ENCODE peak calls at places on chromosome 10, in nine cellular contexts. One of them, this sample, is unnamed.

GRCh38 chr10:28730031-28730778 is 52.9 kb downstream of the BAMBI start:
- DNase-seq in sigmoid colon: no peak
- DNase-seq in A549: no peak
- DNase-seq in transverse colon: no peak
- DNase-seq in ovary: no peak
- DNase-seq in upper lobe of left lung: no peak
- DNase-seq in stomach: no peak
- DNase-seq in SK-N-SH: no peak
- DNase-seq in HepG2: no peak
- DNase-seq in this sample: no peak

GRCh38 chr10:117736655-117737054 is 194.1 kb downstream of the EMX2 start:
- DNase-seq in sigmoid colon: no peak
- DNase-seq in A549: peak
- DNase-seq in transverse colon: no peak
- DNase-seq in ovary: no peak
- DNase-seq in upper lobe of left lung: no peak
- DNase-seq in stomach: no peak
- DNase-seq in SK-N-SH: no peak
- DNase-seq in HepG2: peak
- DNase-seq in this sample: no peak

GRCh38 chr10:87531908-87532622 is 27.4 kb downstream of the MINPP1 start:
- DNase-seq in sigmoid colon: peak
- DNase-seq in A549: no peak
- DNase-seq in transverse colon: no peak
- DNase-seq in ovary: no peak
- DNase-seq in upper lobe of left lung: no peak
- DNase-seq in stomach: no peak
- DNase-seq in SK-N-SH: no peak
- DNase-seq in HepG2: no peak
- DNase-seq in this sample: no peak

GRCh38 chr10:91745086-91745831 is 53.0 kb upstream of the TNKS2 start:
- DNase-seq in sigmoid colon: no peak
- DNase-seq in A549: peak
- DNase-seq in transverse colon: no peak
- DNase-seq in ovary: no peak
- DNase-seq in upper lobe of left lung: no peak
- DNase-seq in stomach: peak
- DNase-seq in SK-N-SH: no peak
- DNase-seq in HepG2: peak
- DNase-seq in this sample: no peak

GRCh38 chr10:8059191-8059936 is 4.9 kb downstream of the GATA3 start:
- DNase-seq in sigmoid colon: no peak
- DNase-seq in A549: no peak
- DNase-seq in transverse colon: no peak
- DNase-seq in ovary: no peak
- DNase-seq in upper lobe of left lung: no peak
- DNase-seq in stomach: no peak
- DNase-seq in SK-N-SH: no peak
- DNase-seq in HepG2: no peak
- DNase-seq in this sample: no peak

GRCh38 chr10:49700997-49701396 is 21.5 kb downstream of the C10orf53 start:
- DNase-seq in sigmoid colon: no peak
- DNase-seq in A549: no peak
- DNase-seq in transverse colon: no peak
- DNase-seq in ovary: no peak
- DNase-seq in upper lobe of left lung: no peak
- DNase-seq in stomach: no peak
- DNase-seq in SK-N-SH: no peak
- DNase-seq in HepG2: no peak
- DNase-seq in this sample: no peak

GRCh38 chr10:63700209-63700934 is 179.2 kb downstream of the REEP3 start:
- DNase-seq in sigmoid colon: no peak
- DNase-seq in A549: peak
- DNase-seq in transverse colon: no peak
- DNase-seq in ovary: no peak
- DNase-seq in upper lobe of left lung: no peak
- DNase-seq in stomach: no peak
- DNase-seq in SK-N-SH: no peak
- DNase-seq in HepG2: no peak
- DNase-seq in this sample: no peak

GRCh38 chr10:69744971-69745370 is 56.7 kb upstream of the COL13A1 start:
- DNase-seq in sigmoid colon: no peak
- DNase-seq in A549: no peak
- DNase-seq in transverse colon: no peak
- DNase-seq in ovary: no peak
- DNase-seq in upper lobe of left lung: no peak
- DNase-seq in stomach: no peak
- DNase-seq in SK-N-SH: no peak
- DNase-seq in HepG2: no peak
- DNase-seq in this sample: no peak

GRCh38 chr10:114491933-114492332 is 87.6 kb upstream of the AFAP1L2 start:
- DNase-seq in sigmoid colon: no peak
- DNase-seq in A549: no peak
- DNase-seq in transverse colon: no peak
- DNase-seq in ovary: peak
- DNase-seq in upper lobe of left lung: no peak
- DNase-seq in stomach: no peak
- DNase-seq in SK-N-SH: no peak
- DNase-seq in HepG2: no peak
- DNase-seq in this sample: no peak

GRCh38 chr10:114306116-114306973 is 67.3 kb downstream of the VWA2 start:
- DNase-seq in sigmoid colon: peak
- DNase-seq in A549: peak
- DNase-seq in transverse colon: no peak
- DNase-seq in ovary: no peak
- DNase-seq in upper lobe of left lung: no peak
- DNase-seq in stomach: no peak
- DNase-seq in SK-N-SH: no peak
- DNase-seq in HepG2: no peak
- DNase-seq in this sample: no peak

GRCh38 chr10:36779238-36779846 is 346.1 kb upstream of the ANKRD30A start:
- DNase-seq in sigmoid colon: no peak
- DNase-seq in A549: peak
- DNase-seq in transverse colon: peak
- DNase-seq in ovary: no peak
- DNase-seq in upper lobe of left lung: no peak
- DNase-seq in stomach: no peak
- DNase-seq in SK-N-SH: peak
- DNase-seq in HepG2: peak
- DNase-seq in this sample: no peak

GRCh38 chr10:110447886-110448285 is 49.8 kb upstream of the DUSP5 start:
- DNase-seq in sigmoid colon: peak
- DNase-seq in A549: no peak
- DNase-seq in transverse colon: no peak
- DNase-seq in ovary: no peak
- DNase-seq in upper lobe of left lung: no peak
- DNase-seq in stomach: no peak
- DNase-seq in SK-N-SH: no peak
- DNase-seq in HepG2: no peak
- DNase-seq in this sample: no peak

DNA sequence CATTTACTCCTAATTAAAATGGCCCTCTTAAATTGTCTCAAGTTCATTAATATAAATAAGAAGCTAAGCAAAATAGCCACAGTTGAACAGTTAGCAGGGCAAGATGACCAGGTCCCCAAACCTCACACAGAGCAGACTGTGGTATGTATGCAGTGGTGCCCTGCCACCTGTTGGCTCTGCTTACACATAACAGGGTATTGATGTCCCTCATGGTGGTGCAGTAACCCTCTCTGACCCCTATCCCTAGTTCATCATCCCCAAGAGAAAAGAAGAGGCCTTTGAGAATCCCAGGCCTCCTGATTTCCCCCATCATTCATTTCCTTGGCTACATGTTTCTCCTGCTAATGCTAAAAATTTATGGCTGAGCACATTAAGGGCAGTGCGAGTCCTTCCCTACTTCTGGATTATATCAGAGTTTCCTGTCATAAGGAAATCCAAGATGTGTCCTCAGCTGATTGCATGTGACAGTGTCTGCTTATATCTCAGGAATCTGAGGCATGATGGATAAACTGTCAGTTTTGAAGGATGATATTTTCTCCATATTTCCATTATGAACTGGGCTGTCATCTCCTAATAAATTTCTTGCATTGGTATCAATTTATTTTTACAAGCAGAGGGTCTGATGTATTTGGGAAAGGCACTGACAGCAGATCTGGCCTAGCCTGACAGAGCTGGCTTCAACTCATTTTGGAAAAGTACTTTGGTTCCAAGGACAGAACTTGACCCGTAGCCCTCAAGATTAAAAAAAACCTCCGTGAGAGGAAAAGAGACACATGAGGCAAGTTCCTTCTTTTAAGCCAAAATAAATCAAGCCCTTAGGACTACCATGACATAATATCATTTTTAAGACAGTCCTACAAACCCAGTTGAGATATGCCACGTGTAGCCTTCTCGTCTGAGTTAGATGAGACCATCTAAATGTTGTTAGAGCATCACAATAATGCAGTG is 880.6 kb downstream of the LRMDA start:
- DNase-seq in sigmoid colon: no peak
- DNase-seq in A549: peak
- DNase-seq in transverse colon: no peak
- DNase-seq in ovary: no peak
- DNase-seq in upper lobe of left lung: no peak
- DNase-seq in stomach: peak
- DNase-seq in SK-N-SH: peak
- DNase-seq in HepG2: peak
- DNase-seq in this sample: no peak
- TF ChIP-seq CTCF in sigmoid colon: peak
- TF ChIP-seq CTCF in A549: peak
- TF ChIP-seq CTCF in transverse colon: peak
- TF ChIP-seq CTCF in ovary: no peak
- TF ChIP-seq CTCF in upper lobe of left lung: peak
- TF ChIP-seq CTCF in stomach: peak
- TF ChIP-seq CTCF in SK-N-SH: peak
- TF ChIP-seq CTCF in HepG2: peak
- TF ChIP-seq CTCF in this sample: no peak

DNA sequence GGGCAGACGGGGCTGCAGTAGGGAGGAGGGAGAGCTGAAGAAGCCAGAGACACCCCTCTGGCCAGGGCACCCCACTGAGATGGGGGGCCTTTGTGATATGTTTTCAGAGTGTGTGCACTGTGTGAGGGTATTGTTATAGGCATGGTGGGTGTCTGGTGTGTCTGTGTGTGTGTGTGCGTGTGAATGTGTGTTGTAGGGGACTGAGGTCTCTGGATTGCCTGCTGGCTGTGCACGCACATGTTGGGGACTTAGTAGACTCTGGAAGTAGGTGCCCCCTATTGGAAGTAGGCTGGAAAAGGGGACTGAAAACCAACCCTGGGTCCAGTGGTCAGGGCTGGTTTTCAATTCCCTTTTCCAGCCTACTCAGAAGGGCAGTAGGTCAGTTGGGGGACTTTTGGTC is 78.7 kb downstream of the HIF1AN start:
- DNase-seq in sigmoid colon: no peak
- DNase-seq in A549: no peak
- DNase-seq in transverse colon: no peak
- DNase-seq in ovary: no peak
- DNase-seq in upper lobe of left lung: no peak
- DNase-seq in stomach: no peak
- DNase-seq in SK-N-SH: no peak
- DNase-seq in HepG2: no peak
- DNase-seq in this sample: no peak
- TF ChIP-seq EP300 in sigmoid colon: no peak
- TF ChIP-seq EP300 in A549: no peak
- TF ChIP-seq EP300 in transverse colon: no peak
- TF ChIP-seq EP300 in ovary: no peak
- TF ChIP-seq EP300 in upper lobe of left lung: no peak
- TF ChIP-seq EP300 in stomach: no peak
- TF ChIP-seq EP300 in SK-N-SH: no peak
- TF ChIP-seq EP300 in HepG2: no peak
- TF ChIP-seq EP300 in this sample: no peak

DNA sequence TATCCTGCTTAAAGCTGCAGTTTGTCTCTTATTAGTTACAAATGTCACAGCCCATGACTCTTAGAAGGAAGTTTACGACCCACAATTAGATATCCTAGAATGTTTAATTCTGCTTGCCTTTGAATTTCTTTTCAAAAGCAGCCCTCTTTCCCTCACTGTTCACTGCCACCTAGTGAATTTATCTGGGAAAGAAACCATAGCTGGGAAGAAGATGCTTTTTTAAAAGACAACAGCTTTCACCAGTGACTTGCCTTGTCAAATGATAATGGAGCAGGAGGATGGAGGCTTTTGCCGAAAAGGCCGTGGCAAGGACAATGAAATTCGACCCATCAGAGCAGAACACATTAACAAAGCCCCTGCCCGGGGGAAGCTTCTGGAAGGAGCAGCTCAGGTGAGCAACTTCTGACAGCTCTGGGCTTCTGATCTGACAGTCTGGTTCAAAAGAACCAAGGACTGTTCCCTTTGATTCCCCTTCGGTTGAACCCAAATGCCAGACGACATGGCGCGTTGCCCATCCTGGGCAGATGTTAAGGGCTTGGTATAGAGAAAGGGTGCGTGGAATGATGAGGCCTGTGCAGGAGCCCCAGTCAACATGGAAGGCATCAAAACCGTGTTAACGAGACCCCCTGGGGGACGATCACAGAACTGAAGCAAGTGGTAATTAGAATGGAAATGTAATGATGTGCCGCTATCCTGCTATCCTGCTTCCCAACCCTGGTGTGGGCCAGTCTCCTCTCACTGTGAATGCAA is 236.8 kb downstream of the FRMD4A start:
- DNase-seq in sigmoid colon: no peak
- DNase-seq in A549: peak
- DNase-seq in transverse colon: no peak
- DNase-seq in ovary: no peak
- DNase-seq in upper lobe of left lung: no peak
- DNase-seq in stomach: no peak
- DNase-seq in SK-N-SH: peak
- DNase-seq in HepG2: no peak
- DNase-seq in this sample: no peak
- TF ChIP-seq CTCF in sigmoid colon: peak
- TF ChIP-seq CTCF in A549: peak
- TF ChIP-seq CTCF in transverse colon: no peak
- TF ChIP-seq CTCF in ovary: no peak
- TF ChIP-seq CTCF in upper lobe of left lung: peak
- TF ChIP-seq CTCF in stomach: no peak
- TF ChIP-seq CTCF in SK-N-SH: peak
- TF ChIP-seq CTCF in HepG2: no peak
- TF ChIP-seq CTCF in this sample: peak

DNA sequence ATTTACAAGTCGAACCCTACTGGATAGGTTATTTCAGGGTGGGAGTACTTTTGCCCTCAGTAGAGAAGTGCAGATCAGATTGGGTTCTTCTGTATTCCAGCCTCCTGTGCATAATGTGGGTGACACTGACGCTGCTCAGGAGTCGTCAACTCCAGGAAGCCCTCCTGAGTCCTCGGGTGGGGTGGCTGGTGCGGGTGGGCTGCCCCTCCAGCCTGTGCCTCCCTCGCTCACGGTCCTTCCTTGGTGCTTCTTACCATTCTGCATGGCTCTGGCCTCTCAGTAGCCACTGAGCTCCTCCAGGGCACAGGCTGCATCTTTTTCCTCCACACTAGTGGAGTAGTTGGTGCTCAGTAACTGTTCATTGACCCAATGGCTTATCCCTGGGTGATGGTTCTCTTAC is 4.3 kb downstream of the CDH23 start:
- DNase-seq in sigmoid colon: no peak
- DNase-seq in A549: no peak
- DNase-seq in transverse colon: no peak
- DNase-seq in ovary: no peak
- DNase-seq in upper lobe of left lung: no peak
- DNase-seq in stomach: no peak
- DNase-seq in SK-N-SH: no peak
- DNase-seq in HepG2: no peak
- DNase-seq in this sample: no peak
- TF ChIP-seq EP300 in sigmoid colon: no peak
- TF ChIP-seq EP300 in A549: no peak
- TF ChIP-seq EP300 in transverse colon: no peak
- TF ChIP-seq EP300 in ovary: no peak
- TF ChIP-seq EP300 in upper lobe of left lung: no peak
- TF ChIP-seq EP300 in stomach: no peak
- TF ChIP-seq EP300 in SK-N-SH: no peak
- TF ChIP-seq EP300 in HepG2: no peak
- TF ChIP-seq EP300 in this sample: no peak